ENCODE peak calls at places on chromosome 1, in four cellular contexts. T, N, J and D are unnamed samples.

GRCh38 chr1:10539411-10540043 is 64.8 kb downstream of the PEX14 start:
- DNase-seq in T (no peak), N (peak; percentile 44), J (no peak), D (peak; percentile 32)

GRCh38 chr1:212121772-212122171 is 86.2 kb downstream of the DTL start:
- DNase-seq in T (no peak), N (no peak), J (no peak), D (no peak)

GRCh38 chr1:176056312-176056711 is 150.8 kb downstream of the COP1 start:
- DNase-seq in T (no peak), N (no peak), J (no peak), D (no peak)

GRCh38 chr1:229058111-229058551 is 212.8 kb upstream of the RAB4A start:
- DNase-seq in T (no peak), N (no peak), J (no peak), D (no peak)

GRCh38 chr1:200866521-200866920 is 6.3 kb upstream of the GPR25 start:
- DNase-seq in T (no peak), N (no peak), J (no peak), D (no peak)

GRCh38 chr1:53249706-53250105 is 11.4 kb upstream of the MAGOH start:
- DNase-seq in T (no peak), N (peak; percentile 40), J (no peak), D (peak; percentile 69)

GRCh38 chr1:210477328-210477924 is 148.7 kb downstream of the HHAT start:
- DNase-seq in T (no peak), N (peak; percentile 66), J (no peak), D (no peak)

GRCh38 chr1:2347907-2348306 is 43.4 kb downstream of the MORN1 start:
- DNase-seq in T (no peak), N (no peak), J (no peak), D (no peak)

GRCh38 chr1:18950415-18951026 is 6.0 kb downstream of the IFFO2 start:
- DNase-seq in T (no peak), N (peak; percentile 61), J (no peak), D (no peak)

GRCh38 chr1:198678301-198678836 is 39.5 kb downstream of the PTPRC start:
- DNase-seq in T (no peak), N (no peak), J (no peak), D (no peak)